ENCODE peak calls at places on chromosome 1, in eight cellular contexts. Z, U, X, D, Y, Q, V and F are unnamed samples.

GRCh38 chr1:59062743-59063142 is 234.2 kb upstream of the FGGY start:
- DNase-seq in Z (no peak), U (peak), X (no peak), D (no peak), Y (no peak), Q (no peak), V (no peak), F (peak)

GRCh38 chr1:180178511-180179161 is 24.0 kb downstream of the QSOX1 start:
- DNase-seq in Z (peak), U (peak), X (peak), D (peak), Y (peak), Q (peak), V (peak), F (peak)

GRCh38 chr1:211647666-211648065 is 27.8 kb downstream of the NEK2 start:
- DNase-seq in Z (no peak), U (no peak), X (no peak), D (peak), Y (no peak), Q (no peak), V (no peak), F (no peak)

GRCh38 chr1:204685236-204686006 is at the start of gene LRRN2:
- DNase-seq in Z (no peak), U (no peak), X (no peak), D (peak), Y (peak), Q (peak), V (no peak), F (no peak)

GRCh38 chr1:202848191-202848542 is 37.4 kb downstream of the PCAT6 start:
- DNase-seq in Z (no peak), U (no peak), X (no peak), D (no peak), Y (no peak), Q (no peak), V (no peak), F (no peak)

GRCh38 chr1:202164271-202165037 is 4.1 kb upstream of the PTPN7 start:
- DNase-seq in Z (no peak), U (no peak), X (no peak), D (no peak), Y (no peak), Q (no peak), V (peak), F (no peak)

GRCh38 chr1:161261859-161262225 is 3.3 kb downstream of the PCP4L1 start:
- DNase-seq in Z (no peak), U (no peak), X (no peak), D (no peak), Y (no peak), Q (no peak), V (no peak), F (no peak)

GRCh38 chr1:51157411-51157810 is 55.4 kb downstream of the C1orf185 start:
- DNase-seq in Z (no peak), U (no peak), X (no peak), D (no peak), Y (no peak), Q (no peak), V (no peak), F (no peak)

GRCh38 chr1:100989306-100990077 is 36.1 kb downstream of the DPH5 start:
- DNase-seq in Z (no peak), U (no peak), X (peak), D (no peak), Y (no peak), Q (no peak), V (no peak), F (peak)

GRCh38 chr1:187892640-187893039 is 1063.9 kb downstream of the PLA2G4A start:
- DNase-seq in Z (no peak), U (no peak), X (no peak), D (no peak), Y (no peak), Q (no peak), V (no peak), F (no peak)